ENCODE peak calls at places on chromosomes 16 and 17, in seven cellular contexts. R is A549, X is hepatocyte, S is stomach, W is psoas muscle, E is right lobe of liver, V is gastrocnemius medialis. P is an unnamed sample. For H3K4me1 and H3K9me3, the result is how much of the 10 kb centered on the place peaks cover.

GRCh38 chr16:21277927-21278706 is at the start of gene CRYM:
- DNase-seq in R (peak), X (peak), S (peak), W (peak), E (peak), V (no peak), P (peak)

GRCh38 chr16:27430923-27431484 is 29.0 kb downstream of the IL21R start:
- DNase-seq in R (no peak), X (no peak), S (peak), W (no peak), E (peak), V (no peak), P (no peak)

GRCh38 chr16:47278571-47278970 is 134.8 kb upstream of the NETO2 start:
- DNase-seq in R (no peak), X (no peak), S (no peak), W (no peak), E (no peak), V (no peak), P (no peak)

GRCh38 chr17:27690882-27691281 is 59.9 kb downstream of the LGALS9 start:
- DNase-seq in R (no peak), X (no peak), S (no peak), W (no peak), E (no peak), V (no peak), P (no peak)

GRCh38 chr16:56691885-56692284 is 9.6 kb downstream of the MT1X start:
- DNase-seq in R (peak), X (peak), S (no peak), W (no peak), E (no peak), V (no peak), P (no peak)

GRCh38 chr16:85819711-85820110 is 20.2 kb downstream of the COX4I1 start:
- DNase-seq in R (peak), X (peak), S (no peak), W (no peak), E (no peak), V (no peak), P (peak)

GRCh38 chr17:10661377-10661906 is 4.3 kb upstream of the MYH3 start:
- DNase-seq in R (no peak), X (no peak), S (no peak), W (no peak), E (no peak), V (no peak), P (no peak)

GRCh38 chr16:49112754-49113153 is 168.9 kb downstream of the CBLN1 start:
- DNase-seq in R (no peak), X (peak), S (no peak), W (no peak), E (no peak), V (peak), P (no peak)

GRCh38 chr17:76280650-76281049 is 15.5 kb downstream of the UBALD2 start:
- DNase-seq in R (no peak), X (no peak), S (no peak), W (no peak), E (no peak), V (no peak), P (no peak)

GRCh38 chr17:20961551-20961950 is 81.3 kb downstream of the USP22 start:
- DNase-seq in R (no peak), X (no peak), S (no peak), W (no peak), E (no peak), V (no peak), P (no peak)

GRCh38 chr17:34177642-34178041 is 77.4 kb upstream of the CCL2 start:
- DNase-seq in R (no peak), X (no peak), S (no peak), W (no peak), E (no peak), V (no peak), P (no peak)

GRCh38 chr16:11232302-11232851 is 23.6 kb downstream of the SOCS1 start:
- DNase-seq in R (no peak), X (no peak), S (no peak), W (no peak), E (no peak), V (no peak), P (no peak)

GRCh38 chr16:11233727-11234376 is 22.2 kb downstream of the SOCS1 start:
- DNase-seq in R (no peak), X (no peak), S (no peak), W (no peak), E (no peak), V (no peak), P (no peak)

GRCh38 chr16:11231367-11231970 is 24.5 kb downstream of the SOCS1 start:
- DNase-seq in R (no peak), X (no peak), S (no peak), W (no peak), E (no peak), V (no peak), P (no peak)

GRCh38 chr16:11234884-11235702 is 20.9 kb downstream of the SOCS1 start:
- DNase-seq in R (no peak), X (no peak), S (no peak), W (no peak), E (no peak), V (no peak), P (no peak)

DNA sequence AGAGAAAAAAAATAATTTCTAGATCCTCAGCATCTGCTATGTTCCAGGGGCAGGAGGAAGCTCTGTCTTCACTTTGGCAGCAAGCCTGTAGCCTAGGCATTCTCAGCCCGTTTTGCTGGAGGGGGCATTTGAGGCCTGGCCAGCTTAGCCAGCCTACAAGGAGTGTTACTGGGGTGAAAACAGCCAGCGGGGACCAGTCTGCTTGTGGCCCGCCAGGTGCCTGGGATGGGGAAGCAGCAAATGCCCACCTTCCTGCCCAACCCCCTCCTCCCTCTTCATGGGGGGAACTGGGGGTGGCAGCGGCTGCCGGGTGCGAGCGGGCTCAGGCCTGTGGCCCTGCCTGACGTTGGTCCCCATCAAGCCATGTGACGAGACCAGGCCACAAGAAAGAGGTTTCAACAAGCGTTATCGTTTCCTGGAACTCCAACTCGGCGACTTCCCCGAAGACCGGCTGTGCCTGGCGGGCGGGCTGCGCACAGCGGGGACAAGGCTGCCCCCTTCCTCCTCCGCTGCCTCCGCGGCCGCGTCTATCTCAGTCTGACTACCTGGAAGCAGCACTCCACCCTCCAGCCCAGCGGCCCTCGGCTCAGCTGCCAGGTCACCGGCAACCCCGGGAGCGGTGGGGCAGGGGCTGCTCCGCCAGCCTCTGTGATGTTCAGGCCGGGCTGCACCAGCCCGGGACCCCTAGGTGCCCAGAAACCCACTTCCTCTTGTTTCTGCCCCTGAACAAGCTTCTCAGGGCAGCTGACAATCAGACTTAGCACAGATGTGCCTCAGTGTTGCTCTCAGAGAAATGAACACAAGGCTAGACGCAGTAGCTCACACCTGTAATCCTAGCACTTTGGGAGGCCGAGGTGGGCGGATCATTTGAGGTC is 22.9 kb downstream of the SOCS1 start:
- DNase-seq in R (no peak), X (no peak), S (peak), W (peak), E (no peak), V (no peak), P (peak)
- H3K4me1 ChIP-seq in R (under half), X (under half), S (under half), W (under half), E (under half), V (under half), P (under half)

GRCh38 chr17:77434136-77435114 is 293.7 kb downstream of the SEC14L1 start:
- DNase-seq in R (no peak), X (no peak), S (no peak), W (no peak), E (no peak), V (no peak), P (no peak)

GRCh38 chr17:77436481-77436880 is 295.7 kb downstream of the SEC14L1 start:
- DNase-seq in R (no peak), X (no peak), S (no peak), W (no peak), E (no peak), V (no peak), P (no peak)

GRCh38 chr17:77435272-77436057 is 294.7 kb downstream of the SEC14L1 start:
- DNase-seq in R (no peak), X (no peak), S (no peak), W (no peak), E (no peak), V (no peak), P (no peak)

GRCh38 chr17:77437017-77437416 is 296.2 kb downstream of the SEC14L1 start:
- DNase-seq in R (no peak), X (peak), S (no peak), W (no peak), E (no peak), V (no peak), P (no peak)

GRCh38 chr17:77436058-77436442 is 295.3 kb downstream of the SEC14L1 start:
- DNase-seq in R (no peak), X (peak), S (no peak), W (no peak), E (no peak), V (no peak), P (no peak)
- TF ChIP-seq CTCF in R (no peak), X (no peak), S (no peak), W (no peak), E (no peak), V (no peak), P (no peak)

GRCh38 chr17:79349506-79350400 is 261.1 kb downstream of the RBFOX3 start:
- DNase-seq in R (no peak), X (no peak), S (no peak), W (peak), E (no peak), V (no peak), P (peak)
- H3K9me3 ChIP-seq in R (under half), X (under half), S (under half), W (under half), E (under half), V (under half), P (under half)

GRCh38 chr17:50625032-50625871 is 9.4 kb upstream of the ABCC3 start:
- DNase-seq in R (no peak), X (no peak), S (no peak), W (no peak), E (no peak), V (no peak), P (no peak)
- H3K4me1 ChIP-seq in R (under half), X (under half), S (under half), W (under half), E (under half), V (under half), P (under half)

GRCh38 chr16:68366062-68366461 is 55.2 kb downstream of the PRMT7 start:
- DNase-seq in R (no peak), X (no peak), S (no peak), W (no peak), E (no peak), V (no peak), P (no peak)

GRCh38 chr16:68363847-68364600 is 53.2 kb downstream of the PRMT7 start:
- DNase-seq in R (no peak), X (no peak), S (no peak), W (no peak), E (no peak), V (no peak), P (peak)

GRCh38 chr16:68362952-68363846 is 52.4 kb downstream of the PRMT7 start:
- DNase-seq in R (no peak), X (no peak), S (no peak), W (no peak), E (no peak), V (no peak), P (peak)

GRCh38 chr16:68365167-68365817 is 54.5 kb downstream of the PRMT7 start:
- DNase-seq in R (no peak), X (no peak), S (no peak), W (no peak), E (no peak), V (no peak), P (no peak)

DNA sequence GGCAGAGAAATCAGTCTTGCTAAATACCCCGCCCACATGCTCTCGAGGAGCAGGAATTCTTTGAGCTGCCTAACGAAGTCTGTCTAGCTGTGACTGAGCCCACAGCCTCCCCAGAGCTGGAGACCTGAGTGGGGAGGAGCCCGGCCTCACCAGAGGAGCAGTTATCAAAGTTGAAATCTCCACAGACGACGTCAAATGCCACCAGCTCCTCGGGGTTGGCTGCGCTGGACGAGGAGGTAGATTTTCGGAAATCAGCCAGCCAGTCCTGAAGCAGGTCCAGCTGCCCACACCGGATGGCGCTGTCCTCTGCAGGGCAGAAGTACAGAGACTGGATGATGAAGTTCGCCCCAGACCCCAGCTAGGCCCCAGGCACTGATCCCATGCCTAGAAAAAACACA is 53.8 kb downstream of the PRMT7 start:
- DNase-seq in R (no peak), X (no peak), S (no peak), W (no peak), E (no peak), V (no peak), P (no peak)
- TF ChIP-seq CTCF in R (no peak), X (peak), S (no peak), W (no peak), E (no peak), V (no peak), P (no peak)

GRCh38 chr16:50281391-50282009 is 15.1 kb downstream of the ADCY7 start:
- DNase-seq in R (no peak), X (no peak), S (no peak), W (peak), E (peak), V (no peak), P (peak)

GRCh38 chr16:50279142-50279865 is 13.0 kb downstream of the ADCY7 start:
- DNase-seq in R (no peak), X (no peak), S (peak), W (peak), E (peak), V (peak), P (peak)

GRCh38 chr16:50282955-50283631 is 16.7 kb downstream of the ADCY7 start:
- DNase-seq in R (no peak), X (no peak), S (no peak), W (no peak), E (peak), V (no peak), P (peak)

GRCh38 chr16:50282010-50282538 is 15.7 kb downstream of the ADCY7 start:
- DNase-seq in R (no peak), X (no peak), S (peak), W (peak), E (peak), V (peak), P (peak)

GRCh38 chr16:50280932-50281331 is 14.6 kb downstream of the ADCY7 start:
- DNase-seq in R (no peak), X (no peak), S (no peak), W (peak), E (peak), V (no peak), P (peak)
- H3K9me3 ChIP-seq in R (under half), X (under half), S (under half), W (under half), E (under half), V (under half), P (under half)

DNA sequence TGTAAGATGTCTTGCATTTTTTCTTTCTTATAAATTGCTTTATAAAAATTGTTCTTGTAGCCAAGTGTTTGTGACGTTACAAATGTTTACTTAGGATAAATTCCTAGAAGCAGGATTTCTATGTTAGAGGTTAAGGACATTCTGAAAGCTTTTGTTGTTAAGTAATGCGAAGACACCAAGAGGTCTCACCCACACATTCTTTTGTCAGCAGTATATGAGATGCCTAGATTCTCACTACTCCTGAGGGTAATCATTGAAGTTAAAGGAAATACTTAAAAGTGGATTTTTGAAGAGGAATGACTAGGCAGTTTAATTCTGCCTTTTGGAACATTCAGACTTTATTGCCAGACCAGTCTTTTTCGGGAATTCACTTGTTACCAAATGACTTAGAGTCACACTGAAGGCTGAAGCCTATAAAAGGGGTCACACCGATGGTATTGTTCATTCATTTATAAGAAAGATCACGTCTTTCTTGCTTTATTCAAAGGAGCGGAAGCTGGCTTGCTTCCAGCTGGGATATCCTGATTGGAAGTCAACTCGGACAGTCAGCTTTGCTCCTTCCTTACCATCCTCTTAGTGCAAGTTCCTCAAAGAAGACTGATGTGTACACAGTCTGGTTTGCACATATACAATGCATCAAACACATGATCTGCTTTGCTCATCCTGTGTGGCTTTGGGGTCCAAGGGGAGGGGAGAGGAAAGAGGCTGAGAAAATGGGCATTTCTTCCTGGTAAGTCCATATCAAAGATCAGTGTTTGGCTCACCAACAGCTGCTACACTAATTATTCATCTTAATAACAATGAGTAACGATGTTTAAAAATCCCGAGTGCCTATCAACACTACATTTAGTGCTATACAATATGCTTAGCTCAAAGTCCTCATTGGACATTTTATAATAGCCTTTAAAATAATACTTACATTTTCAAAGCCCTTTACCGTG is 160.0 kb downstream of the MAP2K6 start:
- DNase-seq in R (peak), X (no peak), S (no peak), W (no peak), E (no peak), V (no peak), P (no peak)
- H3K4me1 ChIP-seq in R (under half), X (under half), S (under half), W (under half), E (under half), V (under half), P (under half)

DNA sequence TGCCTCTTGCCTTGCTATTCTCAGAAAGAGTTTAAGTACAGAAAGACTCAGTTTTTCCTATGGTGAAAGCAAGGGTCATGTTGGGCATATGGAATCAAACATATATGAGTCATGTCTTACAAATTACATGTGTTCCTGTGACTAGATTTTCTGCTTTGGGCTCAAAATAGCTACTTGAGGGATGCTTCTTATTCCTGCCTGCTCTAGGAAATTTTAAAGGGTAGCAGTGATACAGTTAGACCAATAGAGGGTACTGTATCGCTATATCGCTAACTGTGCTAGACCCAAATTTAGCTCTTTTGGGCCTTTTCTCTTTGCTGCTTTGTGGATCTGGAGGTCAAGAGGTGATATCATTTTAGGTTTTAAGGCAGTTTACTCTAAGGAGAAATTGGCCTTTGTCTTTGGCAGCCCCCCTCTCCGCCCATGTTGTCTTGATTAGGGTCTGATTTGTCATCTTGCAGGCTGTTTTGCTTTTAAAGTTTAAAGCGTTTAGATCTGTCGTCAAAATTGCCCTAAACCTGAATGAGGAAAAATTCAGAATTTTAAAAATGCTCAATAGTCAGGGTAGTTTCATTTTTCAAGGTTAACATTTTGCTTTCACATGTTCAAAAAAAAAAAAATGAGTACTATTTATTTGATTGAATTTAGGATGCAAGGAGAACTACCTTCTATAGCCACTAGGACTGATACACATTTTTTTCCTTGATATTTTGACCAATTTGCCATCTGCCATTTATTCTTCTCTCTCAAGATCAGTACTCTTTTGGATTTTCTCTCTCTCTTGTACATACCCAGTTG is 8.8 kb downstream of the NFATC3 start:
- DNase-seq in R (peak), X (no peak), S (no peak), W (no peak), E (no peak), V (no peak), P (no peak)
- TF ChIP-seq CTCF in R (peak), X (peak), S (no peak), W (peak), E (peak), V (peak), P (peak)

GRCh38 chr16:72311426-72311825 is 139.5 kb upstream of the PMFBP1 start:
- DNase-seq in R (no peak), X (no peak), S (no peak), W (no peak), E (no peak), V (no peak), P (no peak)
- H3K9me3 ChIP-seq in R (under half), X (under half), S (under half), W (under half), E (under half), V (under half), P (under half)

GRCh38 chr16:11094075-11094593 is 149.8 kb downstream of the CLEC16A start:
- DNase-seq in R (no peak), X (peak), S (no peak), W (no peak), E (no peak), V (no peak), P (no peak)
- H3K4me1 ChIP-seq in R (under half), X (under half), S (under half), W (under half), E (under half), V (under half), P (under half)